ENCODE peak calls at places on chromosomes 7 and 10, in nine cellular contexts. V is effector memory CD8-positive, alpha-beta T cell; N is psoas muscle; U is bronchial epithelial cell; T is stimulated activated CD4-positive, alpha-beta T cell treated with anti-CD3 and anti-CD28 coated beads, Interleukin-12 subunit alpha, Interleukin-12 subunit beta, amount 100 ng/mL, for 4 hours; M is A172; K is NCI-H748 treated with DMSO at 0.1 percent for 48 hours; H is midbrain; Z is adrenal gland. J is an unnamed sample.
A peak's percentile ranks its signal among the peaks of the same experiment; 100 is the strongest.

GRCh38 chr10:97537186-97537869 is 35.3 kb upstream of the ANKRD2 start:
- DNase-seq in U (no peak), N (no peak), V (no peak), K (no peak), Z (no peak), T (no peak), M (no peak), H (no peak), J (no peak)

GRCh38 chr10:31760674-31761081 is 168.0 kb downstream of the ARHGAP12 start:
- DNase-seq in V (no peak), H (no peak), K (no peak), M (peak; percentile 36), Z (peak; percentile 64), T (no peak), U (no peak), N (no peak), J (no peak)

GRCh38 chr7:76386691-76387260 is 22.7 kb downstream of the SSC4D start:
- DNase-seq in U (no peak), H (no peak), N (no peak), M (peak; percentile 35), Z (peak; percentile 62), V (no peak), K (no peak), T (no peak), J (no peak)

GRCh38 chr7:133051066-133051465 is 30.8 kb downstream of the CHCHD3 start:
- DNase-seq in V (no peak), Z (peak; percentile 35), K (no peak), H (no peak), U (no peak), N (no peak), T (no peak), M (no peak), J (peak; percentile 18)

GRCh38 chr7:55024776-55025175 is 6.0 kb downstream of the EGFR start:
- DNase-seq in T (no peak), U (no peak), N (no peak), Z (no peak), K (no peak), H (no peak), M (no peak), V (no peak), J (no peak)

GRCh38 chr10:110681023-110681681 is 37.0 kb downstream of the RBM20 start:
- DNase-seq in H (peak; percentile 10), U (peak; percentile 35), V (no peak), K (peak; percentile 0), M (no peak), T (peak; percentile 21), Z (peak; percentile 46), N (no peak), J (peak; percentile 47)

GRCh38 chr7:522071-522937 is 2.7 kb upstream of the PDGFA start:
- DNase-seq in Z (peak; percentile 55), U (peak; percentile 48), K (peak; percentile 26), T (peak; percentile 20), H (peak; percentile 5), V (no peak), N (no peak), M (no peak), J (peak; percentile 33)

GRCh38 chr7:132189881-132190280 is 386.4 kb downstream of the PLXNA4 start:
- DNase-seq in K (no peak), N (no peak), V (no peak), H (no peak), Z (no peak), U (no peak), M (no peak), T (no peak), J (no peak)

GRCh38 chr10:52232561-52233350 is 81.3 kb upstream of the DKK1 start:
- DNase-seq in T (no peak), Z (no peak), M (no peak), U (peak; percentile 37), N (no peak), V (no peak), H (no peak), K (no peak), J (no peak)